ENCODE peak calls at places on chromosomes 5 and 9, in four cellular contexts. K, C, J and D are unnamed samples.

GRCh38 chr9:88874391-88874790 is 116.9 kb upstream of the S1PR3 start:
- DNase-seq in K (no peak), J (no peak), C (no peak), D (no peak)

GRCh38 chr9:116279230-116279629 is 125.6 kb downstream of the PAPPA start:
- DNase-seq in C (no peak), J (no peak), K (no peak), D (no peak)

GRCh38 chr5:137114529-137114928 is 384.6 kb downstream of the SPOCK1 start:
- DNase-seq in J (no peak), C (no peak), K (no peak), D (no peak)

GRCh38 chr5:33049298-33049697 is 338.2 kb downstream of the NPR3 start:
- DNase-seq in J (no peak), K (no peak), C (no peak), D (no peak)

GRCh38 chr5:178839319-178839704 is 20.4 kb upstream of the ZNF354B start:
- DNase-seq in C (no peak), K (no peak), J (no peak), D (no peak)

GRCh38 chr5:52767766-52768480 is 19.8 kb upstream of the ITGA1 start:
- DNase-seq in J (no peak), C (no peak), K (no peak), D (peak)

GRCh38 chr5:138724470-138725146 is 28.6 kb upstream of the CTNNA1 start:
- DNase-seq in K (no peak), J (no peak), C (no peak), D (no peak)

GRCh38 chr5:93189707-93190120 is 391.3 kb downstream of the NR2F1-AS1 start:
- DNase-seq in K (no peak), J (no peak), C (no peak), D (no peak)

GRCh38 chr5:37875051-37875787 is 35.4 kb upstream of the GDNF start:
- DNase-seq in J (no peak), K (no peak), C (no peak), D (no peak)

GRCh38 chr5:97019435-97020117 is 83.7 kb downstream of the LNPEP start:
- DNase-seq in K (no peak), J (no peak), C (no peak), D (no peak)

GRCh38 chr9:111924281-111924680 is 27.7 kb downstream of the UGCG start:
- DNase-seq in C (no peak), K (no peak), J (no peak), D (no peak)

GRCh38 chr9:86795047-86795437 is 152.3 kb downstream of the GAS1 start:
- DNase-seq in K (no peak), C (no peak), J (no peak), D (no peak)

GRCh38 chr9:21684831-21685362 is 117.5 kb upstream of the MTAP start:
- DNase-seq in K (peak), C (no peak), J (no peak), D (no peak)

GRCh38 chr5:137666109-137666850 is 69.6 kb downstream of the KLHL3 start:
- DNase-seq in J (no peak), K (peak), C (no peak), D (peak)

GRCh38 chr5:140576776-140577201 is 12.2 kb downstream of the SLC35A4 start:
- DNase-seq in J (no peak), C (no peak), K (no peak), D (no peak)

GRCh38 chr5:34751807-34752736 is 86.9 kb upstream of the TTC23L start:
- DNase-seq in C (no peak), K (no peak), J (no peak), D (no peak)

GRCh38 chr9:110224583-110224982 is 16.6 kb upstream of the C9orf152 start:
- DNase-seq in C (no peak), J (no peak), K (no peak), D (no peak)

GRCh38 chr9:2809692-2810423 is 34.0 kb downstream of the PUM3 start:
- DNase-seq in J (no peak), K (no peak), C (no peak), D (no peak)

GRCh38 chr5:179800696-179801201 is 5.9 kb downstream of the MGAT4B start:
- DNase-seq in J (no peak), K (no peak), C (no peak), D (no peak)

GRCh38 chr5:115372121-115372520 is 75.7 kb upstream of the CCDC112 start:
- DNase-seq in J (no peak), K (no peak), C (no peak), D (no peak)